ENCODE peak calls at places on chromosome 16, in eight cellular contexts. I is brain microvascular endothelial cell; X is fibroblast of the conjunctiva; T is ELR; C is left colon; M is stimulated activated naive B cell treated with anti-CD40 and anti-IgM and Interleukin-4, amounts not matched to agents 10 μg/mL and 1 μg/mL and 100 μg/mL, for 72 hours; N is NCI-H69; O is activated B cell treated with CpG ODN at 0.5 μM for 24 hours. D is an unnamed sample.
A peak's percentile ranks its signal among the peaks of the same experiment; 100 is the strongest.

GRCh38 chr16:74623214-74623842 is 16.4 kb upstream of the GLG1 start:
- DNase-seq in I (no peak), X (peak; percentile 49), T (peak; percentile 69), C (no peak), M (no peak), N (peak; percentile 22), O (no peak), D (peak; percentile 15)

GRCh38 chr16:19559242-19559910 is 3.9 kb downstream of the VPS35L start:
- DNase-seq in I (peak; percentile 49), X (peak; percentile 60), T (peak; percentile 74), C (no peak), M (no peak), N (peak; percentile 75), O (no peak), D (no peak)

GRCh38 chr16:70158261-70158939 is 15.2 kb upstream of the CLEC18C start:
- DNase-seq in I (no peak), X (no peak), T (no peak), C (no peak), M (no peak), N (no peak), O (no peak), D (no peak)

GRCh38 chr16:15598648-15599190 is 44.2 kb downstream of the MARF1 start:
- DNase-seq in I (no peak), X (no peak), T (no peak), C (no peak), M (peak; percentile 27), N (no peak), O (no peak), D (no peak)

GRCh38 chr16:89548344-89549006 is 12.0 kb upstream of the RPL13 start:
- DNase-seq in I (no peak), X (no peak), T (no peak), C (no peak), M (no peak), N (no peak), O (no peak), D (no peak)

GRCh38 chr16:23378921-23379320 is 74.1 kb downstream of the COG7 start:
- DNase-seq in I (no peak), X (no peak), T (no peak), C (no peak), M (no peak), N (no peak), O (no peak), D (no peak)

GRCh38 chr16:13909872-13910303 is 10.1 kb upstream of the ERCC4 start:
- DNase-seq in I (peak; percentile 41), X (peak; percentile 34), T (no peak), C (no peak), M (no peak), N (peak; percentile 11), O (no peak), D (no peak)

GRCh38 chr16:30032083-30032819 is 1.2 kb upstream of the TLCD3B start:
- DNase-seq in I (peak; percentile 49), X (peak; percentile 55), T (peak; percentile 75), C (peak; percentile 58), M (peak; percentile 52), N (peak; percentile 86), O (no peak), D (no peak)

GRCh38 chr16:86432691-86433090 is 77.6 kb upstream of the FOXF1 start:
- DNase-seq in I (no peak), X (no peak), T (no peak), C (peak; percentile 41), M (no peak), N (no peak), O (no peak), D (peak; percentile 55)

GRCh38 chr16:85556456-85557082 is 56.6 kb upstream of the GSE1 start:
- DNase-seq in I (no peak), X (no peak), T (peak; percentile 52), C (peak; percentile 77), M (no peak), N (peak; percentile 83), O (peak; percentile 52), D (peak; percentile 87)

GRCh38 chr16:5438591-5438990 is 341.0 kb upstream of the EEF2KMT start:
- DNase-seq in I (no peak), X (no peak), T (no peak), C (no peak), M (no peak), N (no peak), O (no peak), D (no peak)

GRCh38 chr16:31362476-31363405 is 7.8 kb downstream of the ITGAX start:
- DNase-seq in I (no peak), X (no peak), T (no peak), C (no peak), M (no peak), N (no peak), O (no peak), D (no peak)

GRCh38 chr16:11470676-11471415 is 115.9 kb downstream of the LITAF start:
- DNase-seq in I (peak; percentile 16), X (no peak), T (peak; percentile 50), C (no peak), M (no peak), N (no peak), O (no peak), D (no peak)

GRCh38 chr16:9578459-9578858 is 487.0 kb downstream of the HAPSTR1 start:
- DNase-seq in I (no peak), X (no peak), T (no peak), C (no peak), M (no peak), N (no peak), O (no peak), D (no peak)

GRCh38 chr16:89460556-89460955 is 29.8 kb downstream of the ANKRD11 start:
- DNase-seq in I (no peak), X (no peak), T (no peak), C (no peak), M (no peak), N (no peak), O (no peak), D (no peak)